ENCODE peak calls at places on chromosomes 12 and 14, in six cellular contexts. One of them, this sample, is unnamed.

GRCh38 chr14:21215879-21216251 is 53.4 kb downstream of the HNRNPC start:
- DNase-seq in substantia nigra: no peak
- DNase-seq in DMS153: no peak
- DNase-seq in cardiac fibroblast: no peak
- DNase-seq in GM06990: no peak
- DNase-seq in suprapubic skin: no peak
- DNase-seq in this sample: no peak

GRCh38 chr12:131854861-131855476 is 26.8 kb downstream of the MMP17 start:
- DNase-seq in DMS153: no peak
- DNase-seq in cardiac fibroblast: no peak
- DNase-seq in suprapubic skin: no peak
- DNase-seq in GM06990: no peak
- DNase-seq in substantia nigra: no peak
- DNase-seq in this sample: no peak

GRCh38 chr12:123660328-123660727 is 10.6 kb upstream of the TCTN2 start:
- DNase-seq in DMS153: no peak
- DNase-seq in suprapubic skin: no peak
- DNase-seq in substantia nigra: no peak
- DNase-seq in GM06990: no peak
- DNase-seq in cardiac fibroblast: peak
- DNase-seq in this sample: no peak

GRCh38 chr12:116126610-116127009 is 150.9 kb downstream of the MED13L start:
- DNase-seq in DMS153: no peak
- DNase-seq in GM06990: no peak
- DNase-seq in suprapubic skin: no peak
- DNase-seq in cardiac fibroblast: peak
- DNase-seq in substantia nigra: no peak
- DNase-seq in this sample: no peak

GRCh38 chr12:26767865-26768264 is 65.1 kb downstream of the ITPR2 start:
- DNase-seq in DMS153: no peak
- DNase-seq in cardiac fibroblast: no peak
- DNase-seq in substantia nigra: no peak
- DNase-seq in suprapubic skin: no peak
- DNase-seq in GM06990: no peak
- DNase-seq in this sample: no peak

GRCh38 chr14:75697371-75697770 is 36.3 kb downstream of the TTLL5 start:
- DNase-seq in suprapubic skin: no peak
- DNase-seq in DMS153: no peak
- DNase-seq in substantia nigra: no peak
- DNase-seq in GM06990: no peak
- DNase-seq in cardiac fibroblast: no peak
- DNase-seq in this sample: no peak

GRCh38 chr12:74021937-74022336 is 515.7 kb upstream of the ATXN7L3B start:
- DNase-seq in substantia nigra: peak
- DNase-seq in DMS153: peak
- DNase-seq in suprapubic skin: no peak
- DNase-seq in cardiac fibroblast: peak
- DNase-seq in GM06990: no peak
- DNase-seq in this sample: peak

GRCh38 chr12:124453419-124454351 is 113.7 kb downstream of the NCOR2 start:
- DNase-seq in cardiac fibroblast: peak
- DNase-seq in substantia nigra: peak
- DNase-seq in DMS153: no peak
- DNase-seq in suprapubic skin: peak
- DNase-seq in GM06990: peak
- DNase-seq in this sample: no peak

GRCh38 chr14:89856871-89857345 is 97.6 kb downstream of the EFCAB11 start:
- DNase-seq in suprapubic skin: no peak
- DNase-seq in substantia nigra: no peak
- DNase-seq in GM06990: no peak
- DNase-seq in DMS153: no peak
- DNase-seq in cardiac fibroblast: peak
- DNase-seq in this sample: no peak

GRCh38 chr14:104390941-104391901 is 188.3 kb upstream of the C14orf180 start:
- DNase-seq in DMS153: no peak
- DNase-seq in suprapubic skin: peak
- DNase-seq in substantia nigra: no peak
- DNase-seq in GM06990: no peak
- DNase-seq in cardiac fibroblast: no peak
- DNase-seq in this sample: peak

GRCh38 chr14:91415794-91416743 is 1.6 kb downstream of the CCDC88C start:
- DNase-seq in cardiac fibroblast: no peak
- DNase-seq in suprapubic skin: no peak
- DNase-seq in substantia nigra: no peak
- DNase-seq in GM06990: peak
- DNase-seq in DMS153: peak
- DNase-seq in this sample: no peak

GRCh38 chr14:21102472-21103164 is 1.8 kb downstream of the TMEM253 start:
- DNase-seq in substantia nigra: no peak
- DNase-seq in cardiac fibroblast: no peak
- DNase-seq in GM06990: no peak
- DNase-seq in DMS153: no peak
- DNase-seq in suprapubic skin: no peak
- DNase-seq in this sample: no peak

GRCh38 chr14:105325716-105326567 is 11.4 kb downstream of the PACS2 start:
- DNase-seq in suprapubic skin: no peak
- DNase-seq in substantia nigra: no peak
- DNase-seq in GM06990: peak
- DNase-seq in cardiac fibroblast: no peak
- DNase-seq in DMS153: no peak
- DNase-seq in this sample: peak

GRCh38 chr12:111056618-111057521 is 136.5 kb upstream of the MYL2 start:
- DNase-seq in cardiac fibroblast: no peak
- DNase-seq in DMS153: no peak
- DNase-seq in substantia nigra: no peak
- DNase-seq in GM06990: peak
- DNase-seq in suprapubic skin: no peak
- DNase-seq in this sample: peak

GRCh38 chr14:49702725-49703124 is 9.8 kb downstream of the KLHDC1 start:
- DNase-seq in suprapubic skin: no peak
- DNase-seq in cardiac fibroblast: no peak
- DNase-seq in DMS153: no peak
- DNase-seq in GM06990: no peak
- DNase-seq in substantia nigra: no peak
- DNase-seq in this sample: no peak

GRCh38 chr12:38508246-38508645 is 191.7 kb downstream of the ALG10B start:
- DNase-seq in cardiac fibroblast: no peak
- DNase-seq in substantia nigra: no peak
- DNase-seq in DMS153: no peak
- DNase-seq in GM06990: no peak
- DNase-seq in suprapubic skin: no peak
- DNase-seq in this sample: no peak

GRCh38 chr12:52200086-52200782 is 8.4 kb upstream of the KRT80 start:
- DNase-seq in DMS153: no peak
- DNase-seq in substantia nigra: no peak
- DNase-seq in suprapubic skin: no peak
- DNase-seq in cardiac fibroblast: no peak
- DNase-seq in GM06990: no peak
- DNase-seq in this sample: no peak

GRCh38 chr12:16603265-16603915 is 2.6 kb downstream of the LMO3 start:
- DNase-seq in cardiac fibroblast: no peak
- DNase-seq in substantia nigra: no peak
- DNase-seq in GM06990: no peak
- DNase-seq in DMS153: no peak
- DNase-seq in suprapubic skin: no peak
- DNase-seq in this sample: no peak

GRCh38 chr14:92459479-92460421 is 53.8 kb upstream of the RIN3 start:
- DNase-seq in DMS153: peak
- DNase-seq in GM06990: no peak
- DNase-seq in cardiac fibroblast: peak
- DNase-seq in suprapubic skin: no peak
- DNase-seq in substantia nigra: no peak
- DNase-seq in this sample: no peak

GRCh38 chr12:57166971-57167371 is 19.6 kb upstream of the LRP1-AS start:
- DNase-seq in cardiac fibroblast: peak
- DNase-seq in suprapubic skin: no peak
- DNase-seq in GM06990: no peak
- DNase-seq in substantia nigra: no peak
- DNase-seq in DMS153: no peak
- DNase-seq in this sample: peak

GRCh38 chr12:57355734-57356133 is 75.1 kb downstream of the R3HDM2 start:
- DNase-seq in GM06990: no peak
- DNase-seq in substantia nigra: no peak
- DNase-seq in suprapubic skin: no peak
- DNase-seq in DMS153: no peak
- DNase-seq in cardiac fibroblast: no peak
- DNase-seq in this sample: no peak

GRCh38 chr14:64296561-64296960 is 2.4 kb upstream of the ESR2 start:
- DNase-seq in cardiac fibroblast: peak
- DNase-seq in suprapubic skin: no peak
- DNase-seq in DMS153: peak
- DNase-seq in GM06990: no peak
- DNase-seq in substantia nigra: no peak
- DNase-seq in this sample: no peak

GRCh38 chr14:22691171-22691570 is 47.0 kb upstream of the OR6J1 start:
- DNase-seq in suprapubic skin: no peak
- DNase-seq in cardiac fibroblast: peak
- DNase-seq in substantia nigra: no peak
- DNase-seq in GM06990: no peak
- DNase-seq in DMS153: no peak
- DNase-seq in this sample: no peak

GRCh38 chr14:27242874-27243273 is 645.0 kb upstream of the NOVA1 start:
- DNase-seq in GM06990: no peak
- DNase-seq in DMS153: peak
- DNase-seq in suprapubic skin: no peak
- DNase-seq in cardiac fibroblast: no peak
- DNase-seq in substantia nigra: no peak
- DNase-seq in this sample: no peak

GRCh38 chr12:106309671-106310313 is 7.3 kb downstream of the TCP11L2 start:
- DNase-seq in suprapubic skin: no peak
- DNase-seq in DMS153: no peak
- DNase-seq in GM06990: no peak
- DNase-seq in substantia nigra: no peak
- DNase-seq in cardiac fibroblast: peak
- DNase-seq in this sample: no peak

GRCh38 chr14:99602788-99603415 is 1.1 kb downstream of the CCDC85C start:
- DNase-seq in GM06990: no peak
- DNase-seq in suprapubic skin: no peak
- DNase-seq in cardiac fibroblast: no peak
- DNase-seq in DMS153: no peak
- DNase-seq in substantia nigra: no peak
- DNase-seq in this sample: no peak

GRCh38 chr12:41983896-41984295 is 160.8 kb downstream of the GXYLT1 start:
- DNase-seq in substantia nigra: no peak
- DNase-seq in suprapubic skin: no peak
- DNase-seq in DMS153: peak
- DNase-seq in GM06990: no peak
- DNase-seq in cardiac fibroblast: no peak
- DNase-seq in this sample: no peak

GRCh38 chr12:121831571-121832235 is 27.0 kb downstream of the HPD start:
- DNase-seq in suprapubic skin: no peak
- DNase-seq in substantia nigra: no peak
- DNase-seq in GM06990: no peak
- DNase-seq in DMS153: no peak
- DNase-seq in cardiac fibroblast: no peak
- DNase-seq in this sample: no peak

GRCh38 chr14:36519431-36520321 is at the start of gene NKX2-1:
- DNase-seq in GM06990: no peak
- DNase-seq in DMS153: peak
- DNase-seq in cardiac fibroblast: no peak
- DNase-seq in suprapubic skin: no peak
- DNase-seq in substantia nigra: no peak
- DNase-seq in this sample: no peak

GRCh38 chr14:56159066-56159465 is 40.9 kb downstream of the PELI2 start:
- DNase-seq in cardiac fibroblast: no peak
- DNase-seq in suprapubic skin: no peak
- DNase-seq in substantia nigra: no peak
- DNase-seq in DMS153: no peak
- DNase-seq in GM06990: no peak
- DNase-seq in this sample: no peak

GRCh38 chr14:22106700-22107697 is 433.4 kb upstream of the OR4E1 start:
- DNase-seq in cardiac fibroblast: no peak
- DNase-seq in GM06990: no peak
- DNase-seq in suprapubic skin: no peak
- DNase-seq in DMS153: no peak
- DNase-seq in substantia nigra: no peak
- DNase-seq in this sample: no peak

GRCh38 chr14:79057333-79057732 is 887.2 kb downstream of the NRXN3 start:
- DNase-seq in substantia nigra: no peak
- DNase-seq in suprapubic skin: no peak
- DNase-seq in DMS153: no peak
- DNase-seq in cardiac fibroblast: no peak
- DNase-seq in GM06990: no peak
- DNase-seq in this sample: no peak

GRCh38 chr12:83365317-83365716 is 678.6 kb downstream of the TMTC2 start:
- DNase-seq in substantia nigra: no peak
- DNase-seq in suprapubic skin: no peak
- DNase-seq in DMS153: no peak
- DNase-seq in cardiac fibroblast: no peak
- DNase-seq in GM06990: no peak
- DNase-seq in this sample: no peak

GRCh38 chr12:25382311-25383106 is 131.8 kb upstream of the KRAS start:
- DNase-seq in cardiac fibroblast: no peak
- DNase-seq in suprapubic skin: no peak
- DNase-seq in substantia nigra: no peak
- DNase-seq in DMS153: no peak
- DNase-seq in GM06990: no peak
- DNase-seq in this sample: no peak

GRCh38 chr12:50507930-50508329 is 3.1 kb downstream of the DIP2B start:
- DNase-seq in cardiac fibroblast: no peak
- DNase-seq in substantia nigra: no peak
- DNase-seq in DMS153: no peak
- DNase-seq in suprapubic skin: no peak
- DNase-seq in GM06990: no peak
- DNase-seq in this sample: no peak

GRCh38 chr14:99316281-99317163 is 44.5 kb upstream of the BCL11B start:
- DNase-seq in cardiac fibroblast: no peak
- DNase-seq in substantia nigra: no peak
- DNase-seq in suprapubic skin: no peak
- DNase-seq in DMS153: no peak
- DNase-seq in GM06990: no peak
- DNase-seq in this sample: no peak

GRCh38 chr12:27305673-27306504 is 26.7 kb upstream of the BMAL2 start:
- DNase-seq in substantia nigra: no peak
- DNase-seq in GM06990: no peak
- DNase-seq in cardiac fibroblast: peak
- DNase-seq in DMS153: no peak
- DNase-seq in suprapubic skin: no peak
- DNase-seq in this sample: no peak

GRCh38 chr14:20820063-20820904 is 17.6 kb upstream of the RNASE1 start:
- DNase-seq in DMS153: no peak
- DNase-seq in GM06990: no peak
- DNase-seq in suprapubic skin: no peak
- DNase-seq in substantia nigra: no peak
- DNase-seq in cardiac fibroblast: no peak
- DNase-seq in this sample: no peak

This sample was measured in RWPE2.